ENCODE peak calls at places on chromosomes 13 and 19, in seven cellular contexts. E is endodermal cell, G is psoas muscle, A is left ventricle myocardium inferior, D is astrocyte, O is Caco-2, K is mesendoderm. Q is an unnamed sample.

GRCh38 chr13:84896128-84896527 is 903.1 kb downstream of the SLITRK6 start:
- DNase-seq in E (peak; percentile 79), G (no peak), A (no peak), D (peak; percentile 18), O (peak; percentile 55), K (peak; percentile 63), Q (no peak)

GRCh38 chr13:65966991-65967451 is 1263.1 kb downstream of the PCDH9 start:
- DNase-seq in E (peak; percentile 66), G (no peak), A (no peak), D (peak; percentile 5), O (peak; percentile 63), K (peak; percentile 92), Q (no peak)

GRCh38 chr13:87393358-87393757 is 277.8 kb upstream of the SLITRK5 start:
- DNase-seq in E (no peak), G (no peak), A (no peak), D (no peak), O (no peak), K (no peak), Q (no peak)

GRCh38 chr13:74062933-74063332 is 71.3 kb downstream of the KLF12 start:
- DNase-seq in E (no peak), G (peak; percentile 45), A (peak; percentile 66), D (peak; percentile 79), O (no peak), K (no peak), Q (peak; percentile 27)

GRCh38 chr19:50817941-50818858 is 5.4 kb downstream of the KLK1 start:
- DNase-seq in E (peak; percentile 98), G (peak; percentile 29), A (peak; percentile 37), D (no peak), O (peak; percentile 75), K (peak; percentile 82), Q (no peak)

GRCh38 chr13:76973920-76974617 is 17.8 kb upstream of the CLN5 start:
- DNase-seq in E (no peak), G (no peak), A (no peak), D (no peak), O (no peak), K (no peak), Q (no peak)

GRCh38 chr13:90746230-90746629 is 601.3 kb upstream of the MIR17HG start:
- DNase-seq in E (no peak), G (no peak), A (no peak), D (no peak), O (no peak), K (no peak), Q (no peak)

GRCh38 chr19:1453525-1454371 is 3.8 kb downstream of the APC2 start:
- DNase-seq in E (peak; percentile 69), G (no peak), A (no peak), D (no peak), O (no peak), K (no peak), Q (no peak)

GRCh38 chr13:91894311-91894710 is 495.9 kb downstream of the GPC5 start:
- DNase-seq in E (no peak), G (no peak), A (no peak), D (peak; percentile 2), O (no peak), K (no peak), Q (no peak)

GRCh38 chr19:33462112-33462726 is 59.4 kb downstream of the PEPD start:
- DNase-seq in E (peak; percentile 20), G (no peak), A (no peak), D (no peak), O (no peak), K (no peak), Q (no peak)

GRCh38 chr19:18470153-18470552 is 32.2 kb upstream of the ISYNA1 start:
- DNase-seq in E (peak; percentile 91), G (no peak), A (no peak), D (no peak), O (peak; percentile 68), K (peak; percentile 66), Q (no peak)

GRCh38 chr13:27086599-27087265 is 84.9 kb downstream of the USP12 start:
- DNase-seq in E (no peak), G (no peak), A (no peak), D (no peak), O (no peak), K (no peak), Q (no peak)

GRCh38 chr13:30466841-30467252 is 1.1 kb upstream of the HMGB1 start:
- DNase-seq in E (no peak), G (no peak), A (no peak), D (peak; percentile 18), O (no peak), K (peak; percentile 59), Q (no peak)

GRCh38 chr13:75452564-75452963 is 29.4 kb downstream of the TBC1D4 start:
- DNase-seq in E (no peak), G (no peak), A (no peak), D (peak; percentile 61), O (no peak), K (no peak), Q (no peak)

GRCh38 chr13:34358811-34359513 is 541.0 kb downstream of the RFC3 start:
- DNase-seq in E (no peak), G (no peak), A (no peak), D (peak; percentile 95), O (no peak), K (no peak), Q (no peak)

GRCh38 chr13:67137044-67137735 is 92.9 kb downstream of the PCDH9 start:
- DNase-seq in E (no peak), G (no peak), A (no peak), D (peak; percentile 34), O (no peak), K (no peak), Q (no peak)

DNA sequence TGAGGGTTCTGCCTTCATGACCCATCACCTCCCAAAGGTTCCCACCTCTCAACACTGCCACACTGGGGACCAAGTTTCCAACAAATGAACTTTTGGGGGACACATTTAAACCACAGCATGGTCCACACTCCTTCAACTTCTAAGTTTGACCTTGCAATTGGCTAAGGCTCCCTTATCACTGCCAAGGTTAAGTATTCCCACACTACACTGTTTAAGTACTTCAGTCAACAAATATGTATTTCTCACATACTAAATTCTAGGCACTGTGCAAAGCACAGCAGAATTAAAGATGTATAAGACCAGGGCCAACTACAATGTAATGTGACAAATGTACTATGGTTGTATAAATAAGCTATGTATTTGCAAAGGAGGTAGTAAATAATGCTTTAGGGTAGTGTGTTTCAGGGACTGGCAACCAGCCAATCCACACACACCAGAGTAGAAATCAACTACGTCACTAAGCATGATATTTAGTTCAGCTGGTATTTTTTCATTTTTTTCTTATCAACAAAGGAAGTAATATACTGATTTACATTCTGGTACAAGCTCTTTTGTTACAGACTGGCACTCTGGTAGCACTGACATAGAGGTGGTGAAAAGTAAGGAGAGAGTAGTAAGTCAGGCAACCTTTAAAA is 12.2 kb downstream of the NUFIP1 start:
- DNase-seq in E (no peak), G (no peak), A (no peak), D (no peak), O (no peak), K (no peak), Q (no peak)
- H3K36me3 ChIP-seq in E (peaks cover 76% of the 10 kb centered on the region), G (peaks cover 7% of the 10 kb centered on the region), A (peaks cover 43% of the 10 kb centered on the region), D (peaks cover 35% of the 10 kb centered on the region), O (peaks cover 3% of the 10 kb centered on the region), K (peaks cover 2% of the 10 kb centered on the region), Q (peaks cover 13% of the 10 kb centered on the region)

DNA sequence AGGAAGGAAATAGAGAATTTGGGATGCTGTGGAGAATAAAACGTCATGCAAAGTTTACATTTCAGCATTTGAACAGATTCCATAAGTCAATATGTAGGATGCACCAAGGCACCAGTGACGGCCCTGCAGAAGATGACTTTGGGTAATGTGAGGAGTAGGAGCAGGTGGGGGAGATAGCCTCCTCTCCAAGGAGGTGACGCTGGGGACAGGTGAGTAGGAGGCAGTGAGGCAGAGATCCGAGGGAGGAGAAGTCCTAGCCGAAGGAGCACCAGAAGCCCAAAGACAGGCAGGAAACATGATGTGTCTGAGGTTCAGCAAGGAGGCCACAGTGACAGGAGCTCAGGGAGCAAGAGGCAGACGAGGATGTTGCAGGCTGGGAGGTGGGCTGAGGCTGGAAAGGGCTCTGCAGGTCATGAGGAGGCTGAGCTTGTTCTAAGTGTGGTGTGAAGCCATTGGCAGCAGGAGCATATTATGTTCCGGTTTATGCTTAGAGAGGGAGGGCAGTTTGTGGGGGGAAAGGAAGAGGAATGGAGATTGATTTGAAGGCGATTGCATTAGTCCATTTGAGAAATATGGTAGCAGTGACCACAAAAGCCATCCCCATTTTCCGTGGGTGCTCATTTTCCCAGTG is 55.7 kb upstream of the C1QTNF9 start:
- DNase-seq in E (no peak), G (no peak), A (no peak), D (no peak), O (no peak), K (no peak), Q (no peak)
- H3K36me3 ChIP-seq in E (peaks cover 4% of the 10 kb centered on the region), G (no peaks in the 10 kb centered on the region), A (peaks cover 16% of the 10 kb centered on the region), D (no peaks in the 10 kb centered on the region), O (no peaks in the 10 kb centered on the region), K (no peaks in the 10 kb centered on the region), Q (no peaks in the 10 kb centered on the region)

GRCh38 chr19:47376589-47377144 is 27.6 kb downstream of the DHX34 start:
- DNase-seq in E (no peak), G (no peak), A (no peak), D (no peak), O (no peak), K (no peak), Q (no peak)

GRCh38 chr19:47373246-47374240 is 24.4 kb downstream of the DHX34 start:
- DNase-seq in E (no peak), G (no peak), A (no peak), D (no peak), O (no peak), K (no peak), Q (no peak)

GRCh38 chr19:47377208-47377701 is 28.1 kb downstream of the DHX34 start:
- DNase-seq in E (no peak), G (peak; percentile 38), A (peak; percentile 80), D (no peak), O (no peak), K (peak; percentile 34), Q (no peak)

GRCh38 chr19:47375694-47376588 is 26.8 kb downstream of the DHX34 start:
- DNase-seq in E (no peak), G (no peak), A (no peak), D (no peak), O (no peak), K (no peak), Q (no peak)

GRCh38 chr19:47374876-47375693 is 26.0 kb downstream of the DHX34 start:
- DNase-seq in E (no peak), G (no peak), A (no peak), D (no peak), O (no peak), K (no peak), Q (no peak)
- H3K36me3 ChIP-seq in E (peaks cover 66% of the 10 kb centered on the region), G (peaks cover 14% of the 10 kb centered on the region), A (peaks cover 80% of the 10 kb centered on the region), D (peaks cover 2% of the 10 kb centered on the region), O (peaks cover 3% of the 10 kb centered on the region), K (peaks cover 19% of the 10 kb centered on the region), Q (peaks cover 57% of the 10 kb centered on the region)

GRCh38 chr13:32206097-32206740 is 108.9 kb downstream of the ZAR1L start:
- DNase-seq in E (no peak), G (no peak), A (no peak), D (no peak), O (no peak), K (no peak), Q (no peak)

GRCh38 chr13:32202268-32202667 is 112.9 kb downstream of the ZAR1L start:
- DNase-seq in E (no peak), G (no peak), A (no peak), D (no peak), O (no peak), K (no peak), Q (no peak)

GRCh38 chr13:32208860-32209259 is 106.3 kb downstream of the ZAR1L start:
- DNase-seq in E (no peak), G (no peak), A (no peak), D (no peak), O (no peak), K (no peak), Q (no peak)

GRCh38 chr13:32203736-32204135 is 111.4 kb downstream of the ZAR1L start:
- DNase-seq in E (no peak), G (no peak), A (no peak), D (no peak), O (no peak), K (no peak), Q (no peak)

GRCh38 chr13:32205426-32206096 is 109.6 kb downstream of the ZAR1L start:
- DNase-seq in E (no peak), G (no peak), A (no peak), D (no peak), O (no peak), K (peak; percentile 18), Q (no peak)
- H3K36me3 ChIP-seq in E (no peaks in the 10 kb centered on the region), G (peaks cover 3% of the 10 kb centered on the region), A (peaks cover 24% of the 10 kb centered on the region), D (no peaks in the 10 kb centered on the region), O (no peaks in the 10 kb centered on the region), K (no peaks in the 10 kb centered on the region), Q (no peaks in the 10 kb centered on the region)

Q was measured in thoracic aorta.